ENCODE peak calls at places on chromosomes 5 and 9, in five cellular contexts. W, N, R, F and D are unnamed samples.

GRCh38 chr9:93673271-93673843 is 97.0 kb downstream of the PHF2 start:
- DNase-seq in W (peak), N (peak), R (peak), F (peak), D (no peak)

GRCh38 chr5:113102121-113102531 is 125.5 kb downstream of the DCP2 start:
- DNase-seq in W (no peak), N (no peak), R (no peak), F (no peak), D (no peak)

GRCh38 chr5:139379626-139380449 is 3.3 kb downstream of the SLC23A1 start:
- DNase-seq in W (no peak), N (no peak), R (no peak), F (no peak), D (no peak)

GRCh38 chr9:73270967-73271722 is 119.5 kb downstream of the ANXA1 start:
- DNase-seq in W (no peak), N (no peak), R (no peak), F (no peak), D (no peak)

GRCh38 chr5:59654691-59655090 is 238.8 kb downstream of the PDE4D start:
- DNase-seq in W (no peak), N (no peak), R (no peak), F (no peak), D (no peak)

GRCh38 chr5:34789021-34789531 is 49.9 kb upstream of the TTC23L start:
- DNase-seq in W (no peak), N (no peak), R (no peak), F (no peak), D (no peak)

GRCh38 chr9:78676623-78677022 is 379.7 kb downstream of the PSAT1 start:
- DNase-seq in W (no peak), N (no peak), R (no peak), F (no peak), D (no peak)

GRCh38 chr9:133119039-133119438 is 2.0 kb downstream of the RALGDS start:
- DNase-seq in W (no peak), N (peak), R (no peak), F (no peak), D (no peak)

GRCh38 chr5:176620333-176620981 is 9.9 kb downstream of the SNCB start:
- DNase-seq in W (no peak), N (no peak), R (no peak), F (no peak), D (no peak)

GRCh38 chr5:32254987-32255900 is 57.5 kb downstream of the MTMR12 start:
- DNase-seq in W (no peak), N (no peak), R (peak), F (no peak), D (no peak)

GRCh38 chr5:137114529-137114928 is 384.6 kb downstream of the SPOCK1 start:
- DNase-seq in W (no peak), N (no peak), R (no peak), F (no peak), D (no peak)

GRCh38 chr5:172451771-172452197 is 2.5 kb downstream of the SH3PXD2B start:
- DNase-seq in W (peak), N (no peak), R (no peak), F (no peak), D (no peak)

GRCh38 chr9:116860509-116861120 is 173.5 kb downstream of the TRIM32 start:
- DNase-seq in W (peak), N (peak), R (peak), F (no peak), D (peak)

GRCh38 chr5:93219641-93220145 is 361.3 kb downstream of the NR2F1-AS1 start:
- DNase-seq in W (no peak), N (no peak), R (no peak), F (no peak), D (no peak)

GRCh38 chr5:111635151-111635945 is 121.6 kb downstream of the NREP start:
- DNase-seq in W (peak), N (no peak), R (no peak), F (no peak), D (no peak)

GRCh38 chr9:11893331-11893730 is 799.9 kb upstream of the TYRP1 start:
- DNase-seq in W (no peak), N (no peak), R (no peak), F (no peak), D (no peak)

GRCh38 chr5:138661342-138661975 is 86.3 kb upstream of the HSPA9 start:
- DNase-seq in W (no peak), N (no peak), R (peak), F (no peak), D (no peak)

GRCh38 chr5:159301351-159301911 is 28.9 kb downstream of the IL12B start:
- DNase-seq in W (no peak), N (no peak), R (no peak), F (no peak), D (no peak)

GRCh38 chr5:120464627-120465280 is 654 bp downstream of the PRR16 start:
- DNase-seq in W (peak), N (peak), R (no peak), F (no peak), D (no peak)

GRCh38 chr5:1316941-1317340 is 22.1 kb upstream of the TERT start:
- DNase-seq in W (no peak), N (no peak), R (no peak), F (peak), D (no peak)

GRCh38 chr9:134314039-134314949 is 12.0 kb upstream of the RXRA start:
- DNase-seq in W (no peak), N (no peak), R (no peak), F (no peak), D (no peak)

GRCh38 chr9:110189001-110189400 is 19.0 kb downstream of the C9orf152 start:
- DNase-seq in W (peak), N (no peak), R (peak), F (no peak), D (peak)

GRCh38 chr5:3905521-3905920 is 309.9 kb downstream of the IRX1 start:
- DNase-seq in W (no peak), N (no peak), R (no peak), F (no peak), D (no peak)

DNA sequence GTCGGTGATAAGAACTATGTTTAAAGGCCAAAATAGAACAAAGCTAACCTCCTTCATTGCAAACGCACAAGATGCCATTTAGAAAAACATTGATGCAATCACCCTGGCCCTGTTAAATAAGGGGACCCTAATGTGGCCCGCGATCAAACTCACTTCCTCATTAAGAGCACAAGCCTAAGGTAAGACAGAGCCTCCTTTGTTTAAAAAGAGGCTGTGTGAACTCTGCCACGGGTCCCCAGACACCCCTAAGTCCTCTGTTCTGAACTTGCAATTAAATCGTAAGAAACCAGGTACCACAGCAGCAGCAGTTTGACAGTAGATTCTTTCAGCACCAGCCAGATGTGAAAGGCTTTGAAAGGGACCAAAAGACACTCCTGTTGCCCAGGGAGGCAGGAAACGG is 346.3 kb downstream of the TMEM167A start:
- DNase-seq in W (no peak), N (no peak), R (no peak), F (no peak), D (no peak)
- H3K4me3 ChIP-seq in W (no peak), N (no peak), R (no peak), F (no peak), D (no peak)

DNA sequence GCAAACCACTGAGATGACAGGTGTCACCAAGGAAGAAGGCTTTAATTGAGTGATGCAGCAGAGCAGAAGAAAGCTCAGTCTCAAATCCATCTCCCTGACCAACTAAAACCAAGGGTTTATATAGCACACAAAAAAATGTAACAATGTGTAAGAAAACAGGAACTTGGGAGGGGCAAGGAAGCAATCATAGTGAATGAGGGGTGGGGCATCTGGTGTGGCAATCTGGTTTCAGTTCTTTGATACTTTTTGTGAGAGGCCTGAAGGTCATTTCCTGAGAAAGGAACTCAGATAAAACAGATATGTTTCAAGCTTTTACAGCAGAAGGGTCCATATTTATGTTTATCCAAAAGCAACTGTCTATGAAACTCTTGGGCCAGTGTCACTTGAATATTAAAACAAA is 19.7 kb downstream of the CD180 start:
- DNase-seq in W (no peak), N (no peak), R (no peak), F (no peak), D (no peak)
- H3K4me3 ChIP-seq in W (no peak), N (no peak), R (no peak), F (no peak), D (no peak)

DNA sequence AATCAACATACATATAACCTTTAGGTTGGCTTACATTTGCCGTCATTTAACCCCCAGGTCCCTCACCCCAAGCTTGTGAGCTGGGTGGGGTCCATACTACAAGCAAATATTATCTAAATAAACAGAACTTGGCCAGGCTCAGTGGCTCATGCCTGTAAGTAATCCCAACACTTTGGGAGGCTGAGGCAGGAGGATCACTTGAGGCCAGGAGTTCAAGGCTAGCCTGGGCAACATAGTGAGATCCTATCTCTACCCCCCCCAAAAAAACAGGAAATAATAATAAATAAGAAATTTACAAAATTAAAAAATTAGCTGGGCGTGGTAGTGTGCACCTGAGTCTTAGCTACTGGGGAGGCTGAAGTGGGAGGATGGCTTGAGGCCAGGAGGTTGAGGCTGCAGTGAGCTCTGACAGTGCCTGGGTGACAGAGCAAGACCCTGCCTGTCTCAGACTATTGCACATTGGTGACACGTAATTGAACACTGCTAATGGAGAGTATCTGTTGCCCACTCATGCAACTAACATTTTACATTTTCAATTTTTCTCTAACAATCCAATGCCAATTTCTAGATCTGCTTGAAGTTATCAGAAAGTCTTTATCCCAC is 18.9 kb downstream of the FNBP1 start:
- DNase-seq in W (no peak), N (no peak), R (no peak), F (no peak), D (no peak)
- H3K4me3 ChIP-seq in W (no peak), N (no peak), R (no peak), F (no peak), D (no peak)

GRCh38 chr5:6595405-6595804 is 37.4 kb downstream of the NSUN2 start:
- DNase-seq in W (no peak), N (no peak), R (no peak), F (no peak), D (no peak)

GRCh38 chr5:6592611-6593010 is 40.2 kb downstream of the NSUN2 start:
- DNase-seq in W (no peak), N (no peak), R (no peak), F (no peak), D (no peak)

GRCh38 chr5:6593148-6594016 is 39.5 kb downstream of the NSUN2 start:
- DNase-seq in W (no peak), N (no peak), R (no peak), F (no peak), D (no peak)

GRCh38 chr5:6591671-6592288 is 41.1 kb downstream of the NSUN2 start:
- DNase-seq in W (no peak), N (no peak), R (no peak), F (no peak), D (no peak)

DNA sequence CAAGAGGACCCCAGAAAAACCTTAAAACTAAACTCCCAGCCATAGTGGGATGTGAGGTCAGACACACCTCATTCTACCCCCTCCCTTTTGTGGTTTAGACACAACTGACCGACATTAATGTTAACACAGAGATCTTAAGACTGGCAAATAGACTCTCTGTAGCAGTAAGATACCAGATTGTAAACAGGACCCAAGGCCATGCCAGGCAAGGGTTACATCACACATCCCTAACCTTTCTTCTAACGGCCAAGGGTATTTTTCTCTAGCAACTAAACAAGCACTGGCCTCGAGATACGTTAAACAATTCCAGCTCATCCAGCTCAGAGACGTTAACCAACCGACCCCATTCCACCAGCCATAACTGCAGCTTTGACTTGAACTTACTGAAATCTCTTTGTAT is 38.8 kb downstream of the NSUN2 start:
- DNase-seq in W (no peak), N (no peak), R (no peak), F (no peak), D (no peak)
- H3K4me3 ChIP-seq in W (no peak), N (no peak), R (no peak), F (no peak), D (no peak)

GRCh38 chr5:168793844-168794837 is 215.0 kb upstream of the PANK3 start:
- DNase-seq in W (no peak), N (no peak), R (no peak), F (no peak), D (no peak)

GRCh38 chr5:168796840-168797548 is 217.8 kb upstream of the PANK3 start:
- DNase-seq in W (no peak), N (no peak), R (no peak), F (no peak), D (no peak)

GRCh38 chr5:168798065-168799023 is 219.2 kb upstream of the PANK3 start:
- DNase-seq in W (no peak), N (no peak), R (no peak), F (no peak), D (no peak)

GRCh38 chr5:168792678-168793077 is 213.5 kb upstream of the PANK3 start:
- DNase-seq in W (no peak), N (no peak), R (no peak), F (no peak), D (no peak)

GRCh38 chr5:168795943-168796342 is 216.8 kb upstream of the PANK3 start:
- DNase-seq in W (no peak), N (no peak), R (no peak), F (no peak), D (no peak)
- H3K4me3 ChIP-seq in W (no peak), N (no peak), R (no peak), F (no peak), D (no peak)

DNA sequence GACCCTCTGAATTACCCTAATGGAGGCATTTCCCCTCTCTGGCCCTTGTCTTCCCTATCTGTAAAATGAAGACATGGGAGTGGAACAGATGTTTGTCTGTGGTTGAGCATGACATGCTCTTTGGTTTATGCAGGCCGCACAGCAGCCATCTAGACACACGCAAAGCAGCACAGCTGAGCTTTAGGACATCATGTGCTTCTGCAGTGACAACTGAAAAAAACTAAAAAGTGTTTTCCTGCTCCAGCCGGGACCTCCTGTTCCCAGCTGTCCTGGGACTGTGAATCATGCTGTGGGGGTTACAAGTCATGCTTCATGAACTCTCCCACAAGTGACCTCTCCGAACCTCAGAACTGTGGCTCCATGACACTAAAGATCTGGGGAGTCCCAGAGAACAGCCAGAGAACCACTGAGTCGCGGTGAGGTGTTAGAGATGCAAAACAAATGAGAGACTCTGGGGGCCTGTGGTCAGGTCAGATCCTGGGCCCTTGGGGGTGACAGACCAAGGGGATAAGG is 1.7 kb downstream of the SMIM3 start:
- DNase-seq in W (peak), N (peak), R (no peak), F (no peak), D (peak)
- H3K4me3 ChIP-seq in W (peak), N (peak), R (peak), F (no peak), D (peak)

DNA sequence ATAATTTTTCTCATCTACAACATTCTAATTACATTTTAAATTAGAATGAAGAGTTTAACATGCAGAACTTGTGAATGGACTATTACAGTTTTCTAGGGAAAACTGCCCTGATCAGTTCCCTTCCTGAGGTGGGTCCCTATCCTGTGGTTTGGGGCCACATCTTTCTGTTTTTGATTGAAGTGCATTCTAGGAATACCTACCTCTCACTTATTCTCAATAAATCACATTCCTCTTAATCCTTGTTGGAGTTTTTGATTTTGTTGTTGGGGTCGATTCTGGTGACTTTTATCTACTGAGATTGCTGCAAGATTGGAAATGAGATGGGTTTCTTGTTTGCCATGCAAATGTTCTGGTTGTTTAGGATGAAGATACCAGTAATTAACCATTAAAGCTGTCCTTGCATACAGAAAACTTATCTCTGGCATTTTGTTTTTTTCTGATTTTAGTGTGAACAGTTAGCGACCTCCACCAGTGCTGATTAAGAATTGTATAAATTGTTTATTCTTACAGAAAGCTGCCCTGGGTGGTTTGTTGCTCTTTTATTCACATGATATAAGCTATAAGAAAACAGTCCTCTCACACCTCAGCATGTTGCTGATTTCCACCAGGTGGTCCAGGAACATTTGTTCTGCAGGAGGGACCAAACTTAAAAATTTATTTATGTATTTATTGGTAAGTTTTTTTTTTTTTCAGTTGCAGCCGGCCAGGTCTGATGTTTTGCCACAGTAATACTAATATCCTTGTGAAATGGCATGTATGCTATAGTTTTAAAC is 269.9 kb downstream of the FANCC start:
- DNase-seq in W (no peak), N (no peak), R (no peak), F (no peak), D (no peak)
- H3K4me3 ChIP-seq in W (peak), N (peak), R (no peak), F (no peak), D (no peak)

DNA sequence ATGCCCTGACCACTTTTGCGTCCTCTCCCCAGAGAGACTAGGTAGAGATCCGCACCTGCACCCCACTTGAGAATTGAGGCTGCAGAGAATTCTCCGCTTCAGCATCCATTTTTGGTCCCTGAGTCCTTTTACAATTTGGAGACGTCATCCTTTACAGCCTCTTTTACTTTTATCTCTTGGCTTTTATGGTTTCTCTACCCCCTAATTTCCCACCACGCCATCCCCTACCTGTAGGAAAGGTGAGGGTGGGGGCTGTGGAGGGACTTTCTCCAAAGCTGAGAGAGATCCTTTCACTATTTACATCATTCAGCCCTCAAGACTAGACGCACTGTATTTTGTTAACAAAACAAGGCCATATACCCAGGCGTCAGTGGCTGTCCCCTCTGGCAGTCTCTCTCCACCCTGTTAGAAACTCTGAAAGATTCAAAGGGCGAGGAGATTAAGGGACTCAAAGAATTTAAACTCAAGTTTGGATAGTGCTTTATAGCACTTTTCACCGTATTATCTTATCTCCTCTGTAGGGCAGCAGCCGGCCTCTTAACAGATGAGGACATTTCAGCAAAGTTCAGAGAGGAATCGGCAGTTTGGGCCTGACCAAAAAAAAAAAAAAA is 1.7 kb downstream of the MSX2 start:
- DNase-seq in W (no peak), N (no peak), R (no peak), F (no peak), D (no peak)
- H3K4me3 ChIP-seq in W (peak), N (no peak), R (no peak), F (no peak), D (no peak)